ENCODE peak calls at places on chromosomes 5 and 9, in five cellular contexts. F, G, S, A and Z are unnamed samples.
A peak's percentile ranks its signal among the peaks of the same experiment; 100 is the strongest.

GRCh38 chr9:101791938-101792337 is 53.5 kb upstream of the GRIN3A start:
- DNase-seq in G (no peak), S (no peak), F (no peak), A (no peak), Z (peak; percentile 55)

GRCh38 chr5:116084231-116084630 is 594 bp upstream of the COMMD10 start:
- DNase-seq in G (peak; percentile 7), S (no peak), A (no peak), F (no peak), Z (no peak)

GRCh38 chr5:135604046-135604445 is 25.3 kb upstream of the CXCL14 start:
- DNase-seq in F (no peak), G (no peak), A (no peak), S (no peak), Z (no peak)

GRCh38 chr5:151745071-151745705 is 13.2 kb downstream of the ATOX1 start:
- DNase-seq in F (no peak), A (no peak), S (peak; percentile 65), G (no peak), Z (no peak)

GRCh38 chr9:93577045-93577939 is 908 bp downstream of the PHF2 start:
- DNase-seq in F (no peak), G (no peak), A (peak; percentile 76), S (no peak), Z (no peak)

GRCh38 chr5:53111139-53111538 is 1.6 kb upstream of the MOCS2 start:
- DNase-seq in G (no peak), S (no peak), F (no peak), A (no peak), Z (no peak)

GRCh38 chr9:79387091-79387490 is 184.7 kb upstream of the TLE4 start:
- DNase-seq in F (no peak), G (no peak), A (no peak), S (no peak), Z (no peak)

GRCh38 chr5:160266752-160267345 is 37.5 kb downstream of the FABP6 start:
- DNase-seq in F (no peak), G (no peak), S (no peak), A (no peak), Z (no peak)

GRCh38 chr9:69916950-69917349 is 96.3 kb downstream of the CFAP95 start:
- DNase-seq in S (no peak), F (no peak), G (no peak), A (no peak), Z (no peak)

GRCh38 chr9:110049699-110050450 is 158.1 kb downstream of the C9orf152 start:
- DNase-seq in G (no peak), F (peak; percentile 18), S (peak; percentile 55), A (peak; percentile 57), Z (peak; percentile 16)

GRCh38 chr5:773517-774264 is 10.8 kb downstream of the ZDHHC11B start:
- DNase-seq in F (no peak), S (no peak), A (no peak), G (no peak), Z (no peak)

GRCh38 chr5:171306785-171307591 is 2.1 kb upstream of the TLX3 start:
- DNase-seq in S (no peak), F (no peak), G (no peak), A (no peak), Z (no peak)

GRCh38 chr9:87076825-87077224 is 129.5 kb upstream of the GAS1 start:
- DNase-seq in G (no peak), S (no peak), F (no peak), A (no peak), Z (no peak)

GRCh38 chr9:20512636-20513035 is 109.7 kb downstream of the MLLT3 start:
- DNase-seq in S (no peak), G (no peak), F (no peak), A (no peak), Z (no peak)